ENCODE peak calls at places on chromosomes 6 and 20, in four cellular contexts. Z is fibroblast of lung, D is uterus, V is A673. X is an unnamed sample.

GRCh38 chr6:36906539-36906938 is 20.8 kb downstream of the C6orf89 start:
- DNase-seq in V (no peak), D (no peak), Z (no peak), X (no peak)

GRCh38 chr6:3165631-3166534 is 8.5 kb upstream of the TUBB2A start:
- DNase-seq in V (peak; percentile 89), Z (peak; percentile 83), D (no peak), X (no peak)

GRCh38 chr20:6705106-6705766 is 62.2 kb upstream of the BMP2 start:
- DNase-seq in D (no peak), V (no peak), Z (peak; percentile 55), X (no peak)

GRCh38 chr6:143784316-143784715 is 58.8 kb upstream of the LTV1 start:
- DNase-seq in V (no peak), Z (peak; percentile 51), D (no peak), X (no peak)

GRCh38 chr6:441126-441920 is 49.8 kb downstream of the IRF4 start:
- DNase-seq in D (no peak), V (no peak), Z (no peak), X (no peak)

GRCh38 chr20:17854307-17854903 is 114.2 kb downstream of the SNX5 start:
- DNase-seq in D (no peak), Z (peak; percentile 36), V (no peak), X (no peak)

GRCh38 chr20:3161316-3162079 is 1.8 kb upstream of the FASTKD5 start:
- DNase-seq in D (no peak), Z (no peak), V (no peak), X (no peak)

GRCh38 chr6:170459451-170459850 is 93.7 kb downstream of the PSMB1 start:
- DNase-seq in V (no peak), Z (peak; percentile 60), D (no peak), X (no peak)

GRCh38 chr20:34713194-34713943 is 9.2 kb downstream of the TP53INP2 start:
- DNase-seq in D (no peak), V (peak; percentile 90), Z (peak; percentile 99), X (no peak)

GRCh38 chr6:45026003-45026516 is 302.1 kb upstream of the RUNX2 start:
- DNase-seq in V (no peak), Z (no peak), D (no peak), X (no peak)

GRCh38 chr6:44956426-44956825 is 371.7 kb upstream of the RUNX2 start:
- DNase-seq in D (no peak), V (no peak), Z (peak; percentile 84), X (no peak)

GRCh38 chr6:29705389-29706231 is 17.6 kb upstream of the HLA-F start:
- DNase-seq in D (no peak), Z (peak; percentile 25), V (peak; percentile 63), X (no peak)

GRCh38 chr6:17881085-17881883 is 106.2 kb downstream of the KIF13A start:
- DNase-seq in Z (no peak), D (no peak), V (no peak), X (no peak)

GRCh38 chr6:79574636-79575035 is 37.4 kb upstream of the LCA5 start:
- DNase-seq in V (no peak), Z (peak; percentile 90), D (no peak), X (no peak)
- H3K27ac ChIP-seq in V (no peak overlapping the region), Z (no peak overlapping the region), D (no peak overlapping the region), X (no peak overlapping the region)

GRCh38 chr20:36070451-36070850 is 84.1 kb upstream of the EPB41L1 start:
- DNase-seq in Z (no peak), D (no peak), V (no peak), X (peak; percentile 33)
- H3K27ac ChIP-seq in Z (no peak overlapping the region), D (no peak overlapping the region), V (no peak overlapping the region), X (peak overlapping the region; percentile 67)

GRCh38 chr6:53813096-53813495 is 18.3 kb downstream of the LRRC1 start:
- DNase-seq in V (no peak), D (no peak), Z (no peak), X (no peak)
- H3K27ac ChIP-seq in V (no peak overlapping the region), D (no peak overlapping the region), Z (no peak overlapping the region), X (no peak overlapping the region)

DNA sequence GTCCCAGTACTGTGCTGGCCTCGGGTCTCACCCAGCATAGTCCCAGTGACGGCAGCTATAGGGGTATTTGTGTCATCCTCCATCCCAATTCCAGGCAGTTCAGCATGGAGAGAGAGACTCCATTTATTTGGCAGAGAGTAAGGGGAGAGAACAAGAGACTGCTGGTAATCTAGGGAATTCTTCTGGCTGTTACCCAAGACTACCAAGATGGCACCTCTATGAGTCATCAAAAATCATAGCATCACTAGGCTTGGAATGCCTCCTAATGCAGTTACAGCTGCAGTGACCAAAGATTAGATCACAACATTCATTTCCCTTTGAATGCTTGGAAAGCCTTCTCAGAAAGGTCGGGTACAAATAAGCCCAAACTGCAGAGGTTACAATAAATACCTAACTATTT is 660.4 kb upstream of the FLRT3 start:
- DNase-seq in V (no peak), D (no peak), Z (peak; percentile 72), X (no peak)
- H3K27ac ChIP-seq in V (no peak overlapping the region), D (no peak overlapping the region), Z (no peak overlapping the region), X (no peak overlapping the region)

GRCh38 chr6:111727798-111728197 is 122.1 kb upstream of the TRAF3IP2 start:
- DNase-seq in D (no peak), V (peak; percentile 67), Z (peak; percentile 79), X (no peak)

GRCh38 chr6:111734068-111734825 is 128.6 kb upstream of the TRAF3IP2 start:
- DNase-seq in D (no peak), V (no peak), Z (peak; percentile 17), X (no peak)

GRCh38 chr6:111731404-111732195 is 125.9 kb upstream of the TRAF3IP2 start:
- DNase-seq in D (no peak), Z (peak; percentile 43), V (no peak), X (no peak)

GRCh38 chr6:111732390-111732789 is 126.7 kb upstream of the TRAF3IP2 start:
- DNase-seq in V (no peak), Z (no peak), D (no peak), X (no peak)

GRCh38 chr6:111730835-111731234 is 125.2 kb upstream of the TRAF3IP2 start:
- DNase-seq in D (no peak), Z (peak; percentile 18), V (no peak), X (no peak)
- H3K27ac ChIP-seq in D (no peak overlapping the region), Z (no peak overlapping the region), V (no peak overlapping the region), X (peak overlapping the region; percentile 80)